ENCODE peak calls at places on chromosomes 16 and 17, in four cellular contexts. H is HCT116, X is heart left ventricle, S is Caco-2. E is an unnamed sample.

GRCh38 chr16:67917140-67917851 is 14.4 kb downstream of the CTRL start:
- DNase-seq in H (no peak), X (peak; percentile 85), S (no peak), E (no peak)

GRCh38 chr16:64440421-64440831 is 681.4 kb downstream of the CDH11 start:
- DNase-seq in H (no peak), X (no peak), S (no peak), E (no peak)

GRCh38 chr16:9713151-9713550 is 469.1 kb downstream of the GRIN2A start:
- DNase-seq in H (no peak), X (no peak), S (no peak), E (no peak)

GRCh38 chr16:87190288-87191240 is 126.6 kb downstream of the C16orf95 start:
- DNase-seq in H (peak; percentile 10), X (no peak), S (no peak), E (no peak)

GRCh38 chr17:15298176-15298575 is 33.0 kb upstream of the PMP22 start:
- DNase-seq in H (no peak), X (no peak), S (no peak), E (no peak)

GRCh38 chr16:65392831-65393565 is 271.1 kb upstream of the CDH11 start:
- DNase-seq in H (no peak), X (no peak), S (no peak), E (no peak)

GRCh38 chr17:45224671-45225050 is 3.0 kb downstream of the FMNL1 start:
- DNase-seq in H (no peak), X (peak; percentile 42), S (no peak), E (no peak)

GRCh38 chr16:84413605-84414004 is 45.3 kb downstream of the ATP2C2 start:
- DNase-seq in H (no peak), X (no peak), S (no peak), E (no peak)

GRCh38 chr17:80969030-80969673 is 22.5 kb upstream of the CHMP6 start:
- DNase-seq in H (no peak), X (no peak), S (no peak), E (no peak)

GRCh38 chr16:3610698-3611144 is 685 bp downstream of the SLX4 start:
- DNase-seq in H (no peak), X (no peak), S (no peak), E (no peak)

GRCh38 chr16:9797306-9797705 is 384.9 kb downstream of the GRIN2A start:
- DNase-seq in H (no peak), X (peak; percentile 69), S (no peak), E (no peak)

GRCh38 chr16:21190599-21190998 is 20.8 kb downstream of the ZP2 start:
- DNase-seq in H (no peak), X (no peak), S (no peak), E (no peak)

GRCh38 chr17:43768382-43768781 is 9.8 kb upstream of the SOST start:
- DNase-seq in H (no peak), X (peak; percentile 84), S (no peak), E (peak; percentile 45)

GRCh38 chr17:64349949-64350348 is 40.7 kb downstream of the PECAM1 start:
- DNase-seq in H (no peak), X (no peak), S (no peak), E (no peak)

GRCh38 chr17:79137015-79137770 is 62.6 kb downstream of the ENGASE start:
- DNase-seq in H (no peak), X (no peak), S (no peak), E (no peak)

GRCh38 chr16:88486398-88487123 is 33.5 kb downstream of the ZFPM1 start:
- DNase-seq in H (no peak), X (no peak), S (no peak), E (no peak)

GRCh38 chr16:9212621-9213020 is 121.2 kb downstream of the HAPSTR1 start:
- DNase-seq in H (no peak), X (no peak), S (no peak), E (no peak)

GRCh38 chr17:4566785-4567184 is 6.4 kb upstream of the GGT6 start:
- DNase-seq in H (peak; percentile 66), X (peak; percentile 49), S (peak; percentile 62), E (no peak)

GRCh38 chr16:54875443-54875842 is 55.2 kb upstream of the IRX5 start:
- DNase-seq in H (no peak), X (no peak), S (no peak), E (no peak)

GRCh38 chr17:74871329-74872076 is 1.3 kb downstream of the FDXR start:
- DNase-seq in H (no peak), X (no peak), S (no peak), E (no peak)

GRCh38 chr16:68910051-68910450 is 66.7 kb downstream of the TANGO6 start:
- DNase-seq in H (no peak), X (no peak), S (no peak), E (no peak)

GRCh38 chr16:11452298-11452697 is 107.0 kb downstream of the RMI2 start:
- DNase-seq in H (no peak), X (no peak), S (no peak), E (no peak)

GRCh38 chr16:79776243-79776884 is 175.8 kb upstream of the MAF start:
- DNase-seq in H (no peak), X (peak; percentile 75), S (no peak), E (peak; percentile 42)

GRCh38 chr16:46673320-46674013 is 15.5 kb downstream of the VPS35 start:
- DNase-seq in H (peak; percentile 51), X (no peak), S (peak; percentile 62), E (no peak)

GRCh38 chr17:65609303-65609702 is 47.9 kb upstream of the AXIN2 start:
- DNase-seq in H (no peak), X (no peak), S (no peak), E (no peak)

GRCh38 chr17:78628547-78629435 is 51.6 kb upstream of the DNAH17 start:
- DNase-seq in H (no peak), X (no peak), S (no peak), E (no peak)

GRCh38 chr17:17119533-17119932 is 77.3 kb downstream of the MPRIP start:
- DNase-seq in H (no peak), X (no peak), S (no peak), E (no peak)

GRCh38 chr16:29736112-29736511 is 9.7 kb downstream of the C16orf54 start:
- DNase-seq in H (no peak), X (no peak), S (no peak), E (no peak)

GRCh38 chr16:86252596-86252995 is 257.7 kb upstream of the FOXF1 start:
- DNase-seq in H (peak; percentile 42), X (no peak), S (no peak), E (no peak)

GRCh38 chr17:43599835-43600234 is 53.7 kb upstream of the ETV4 start:
- DNase-seq in H (no peak), X (no peak), S (no peak), E (no peak)

GRCh38 chr17:56499799-56500388 is 93.6 kb upstream of the NOG start:
- DNase-seq in H (peak; percentile 57), X (no peak), S (no peak), E (no peak)

GRCh38 chr17:76546556-76547182 is 6.8 kb downstream of the PRCD start:
- DNase-seq in H (no peak), X (no peak), S (no peak), E (no peak)

GRCh38 chr17:76548378-76549214 is 8.8 kb downstream of the PRCD start:
- DNase-seq in H (no peak), X (no peak), S (no peak), E (no peak)

GRCh38 chr17:76547183-76547641 is 7.4 kb downstream of the PRCD start:
- DNase-seq in H (no peak), X (peak; percentile 77), S (no peak), E (no peak)

GRCh38 chr17:76549215-76549518 is 9.3 kb downstream of the PRCD start:
- DNase-seq in H (no peak), X (no peak), S (no peak), E (no peak)

GRCh38 chr17:76547642-76548202 is 7.9 kb downstream of the PRCD start:
- DNase-seq in H (no peak), X (no peak), S (no peak), E (no peak)
- TF ChIP-seq CTCF in H (no peak), X (no peak), S (no peak), E (no peak)

GRCh38 chr17:39774043-39774442 is 36.3 kb downstream of the GRB7 start:
- DNase-seq in H (no peak), X (no peak), S (no peak), E (no peak)

GRCh38 chr17:39775075-39775474 is 37.3 kb downstream of the GRB7 start:
- DNase-seq in H (no peak), X (no peak), S (no peak), E (no peak)

GRCh38 chr17:39777534-39778365 is 40.0 kb downstream of the GRB7 start:
- DNase-seq in H (no peak), X (no peak), S (no peak), E (no peak)

GRCh38 chr17:39772987-39773664 is 35.4 kb downstream of the GRB7 start:
- DNase-seq in H (no peak), X (no peak), S (no peak), E (no peak)

DNA sequence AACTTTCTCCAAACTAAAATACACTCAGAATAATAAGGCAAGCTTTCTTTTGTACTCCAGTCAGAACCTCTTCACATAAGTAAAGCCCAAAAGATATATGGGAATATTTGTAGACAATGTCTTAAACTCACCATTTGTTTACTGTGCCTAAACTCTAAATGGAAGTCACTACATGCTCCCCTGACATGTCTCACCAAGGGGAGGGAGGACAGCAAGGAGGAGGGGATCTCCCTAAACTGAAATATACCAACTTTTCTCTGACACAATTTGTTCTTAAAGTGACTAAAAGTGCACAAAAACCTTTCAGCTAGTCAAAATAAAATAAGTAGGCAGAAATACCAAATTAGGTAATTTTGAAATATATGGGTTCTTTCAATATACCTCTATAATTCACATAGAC is 38.5 kb downstream of the GRB7 start:
- DNase-seq in H (no peak), X (no peak), S (no peak), E (no peak)
- H3K4me3 ChIP-seq in H (no peak overlapping the region), X (no peak overlapping the region), S (no peak overlapping the region), E (no peak overlapping the region)

GRCh38 chr16:49283376-49284049 is 1.9 kb upstream of the CBLN1 start:
- DNase-seq in H (no peak), X (no peak), S (no peak), E (no peak)
- H3K27me3 ChIP-seq in H (no peaks in the 10 kb centered on the region), X (peaks cover 64% of the 10 kb centered on the region), S (peaks cover 8% of the 10 kb centered on the region), E (peaks cover 7% of the 10 kb centered on the region)

GRCh38 chr17:39704821-39705551 is 5.1 kb downstream of the ERBB2 start:
- DNase-seq in H (no peak), X (no peak), S (no peak), E (no peak)
- TF ChIP-seq CTCF in H (no peak), X (peak; percentile 14), S (no peak), E (no peak)

DNA sequence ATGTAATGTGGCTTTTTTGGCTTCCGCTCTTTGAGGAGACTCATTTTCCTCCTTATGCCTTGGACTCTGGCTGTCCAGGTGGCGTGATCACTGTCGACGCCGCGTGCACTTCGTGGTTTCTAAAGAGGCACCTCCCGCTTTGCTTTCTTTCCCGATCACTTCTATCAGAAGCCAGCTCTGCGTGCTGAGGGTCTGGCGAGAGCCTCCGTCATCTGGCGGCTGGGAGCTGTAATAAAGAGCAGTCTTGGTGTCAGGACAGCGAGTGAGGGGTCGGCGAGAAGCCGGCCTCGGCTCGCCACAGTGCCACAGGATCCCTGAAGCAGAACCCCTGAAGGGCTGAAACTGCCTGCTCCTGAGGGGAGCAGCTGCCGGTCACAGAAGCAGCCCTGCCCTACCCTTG is 7.4 kb downstream of the ZNF750 start:
- DNase-seq in H (no peak), X (no peak), S (no peak), E (no peak)
- H3K4me3 ChIP-seq in H (no peak overlapping the region), X (peak overlapping the region; percentile 37), S (no peak overlapping the region), E (no peak overlapping the region)

GRCh38 chr16:71627631-71628236 is 1.8 kb downstream of the MARVELD3 start:
- DNase-seq in H (no peak), X (no peak), S (no peak), E (no peak)
- H3K27me3 ChIP-seq in H (no peaks in the 10 kb centered on the region), X (peaks cover 27% of the 10 kb centered on the region), S (no peaks in the 10 kb centered on the region), E (no peaks in the 10 kb centered on the region)